ENCODE peak calls at places on chromosomes 5 and 9, in five cellular contexts. V is GM12878, J is A549, L is K562, E is HepG2. R is an unnamed sample.

GRCh38 chr9:113026200-113026599 is 14.2 kb upstream of the ZNF883 start:
- DNase-seq in V (no peak), J (no peak), L (no peak), E (no peak), R (peak)

GRCh38 chr9:71001780-71002386 is 119.5 kb downstream of the TRPM3 start:
- DNase-seq in V (no peak), J (peak), L (peak), E (peak), R (peak)

GRCh38 chr9:108272350-108272899 is 583.4 kb downstream of the ACTL7B start:
- DNase-seq in V (no peak), J (peak), L (peak), E (peak), R (peak)

GRCh38 chr5:169029661-169030274 is 271.2 kb downstream of the SLIT3 start:
- DNase-seq in V (no peak), J (no peak), L (no peak), E (no peak), R (no peak)

GRCh38 chr5:23319906-23320305 is 187.5 kb upstream of the PRDM9 start:
- DNase-seq in V (no peak), J (no peak), L (no peak), E (no peak), R (no peak)

GRCh38 chr5:18483386-18483785 is 849.1 kb downstream of the TAF11L14 start:
- DNase-seq in V (no peak), J (no peak), L (no peak), E (no peak), R (no peak)

GRCh38 chr9:85729882-85730281 is 11.9 kb downstream of the AGTPBP1 start:
- DNase-seq in V (no peak), J (no peak), L (no peak), E (no peak), R (no peak)

GRCh38 chr5:95942414-95942813 is 19.2 kb downstream of the ELL2 start:
- DNase-seq in V (no peak), J (no peak), L (no peak), E (no peak), R (no peak)

GRCh38 chr5:150386024-150386855 is 26.5 kb downstream of the CD74 start:
- DNase-seq in V (no peak), J (no peak), L (no peak), E (no peak), R (no peak)

GRCh38 chr5:27240791-27241190 is 202.4 kb upstream of the CDH9 start:
- DNase-seq in V (no peak), J (no peak), L (no peak), E (no peak), R (no peak)

GRCh38 chr5:160009591-160009989 is 651 bp downstream of the TTC1 start:
- DNase-seq in V (no peak), J (no peak), L (no peak), E (no peak), R (no peak)

GRCh38 chr9:19464764-19465570 is 56.2 kb downstream of the ACER2 start:
- DNase-seq in V (no peak), J (peak), L (peak), E (peak), R (peak)

GRCh38 chr9:129343697-129344375 is 165.8 kb upstream of the IER5L start:
- DNase-seq in V (no peak), J (peak), L (no peak), E (peak), R (no peak)

GRCh38 chr9:101527066-101527465 is 6.6 kb upstream of the RNF20 start:
- DNase-seq in V (no peak), J (no peak), L (no peak), E (no peak), R (peak)

GRCh38 chr5:14767942-14768837 is 103.4 kb downstream of the ANKH start:
- DNase-seq in V (no peak), J (peak), L (no peak), E (peak), R (no peak)

GRCh38 chr5:859798-860296 is 9.1 kb upstream of the ZDHHC11 start:
- DNase-seq in V (no peak), J (no peak), L (no peak), E (no peak), R (no peak)

GRCh38 chr5:142396436-142396835 is 71.6 kb upstream of the SPRY4 start:
- DNase-seq in V (no peak), J (no peak), L (no peak), E (no peak), R (no peak)

GRCh38 chr9:107138261-107138992 is 144.7 kb upstream of the RAD23B start:
- DNase-seq in V (no peak), J (no peak), L (no peak), E (no peak), R (no peak)

GRCh38 chr5:56816546-56817081 is 1.3 kb downstream of the MAP3K1 start:
- DNase-seq in V (no peak), J (peak), L (peak), E (peak), R (peak)

GRCh38 chr5:73321757-73322452 is 126.7 kb downstream of the FOXD1 start:
- DNase-seq in V (no peak), J (no peak), L (no peak), E (no peak), R (peak)

GRCh38 chr5:43215073-43215631 is 23.1 kb downstream of the NIM1K start:
- DNase-seq in V (no peak), J (no peak), L (no peak), E (no peak), R (no peak)

GRCh38 chr9:16119261-16119660 is 566.4 kb downstream of the CCDC171 start:
- DNase-seq in V (no peak), J (no peak), L (no peak), E (no peak), R (no peak)

GRCh38 chr9:133674091-133674490 is 37.9 kb downstream of the DBH start:
- DNase-seq in V (no peak), J (no peak), L (no peak), E (no peak), R (no peak)

GRCh38 chr5:136729901-136730355 is 364.6 kb upstream of the TRPC7 start:
- DNase-seq in V (no peak), J (peak), L (no peak), E (no peak), R (peak)

GRCh38 chr5:149915392-149916260 is 29.0 kb downstream of the PDE6A start:
- DNase-seq in V (no peak), J (no peak), L (no peak), E (no peak), R (no peak)

GRCh38 chr5:176364765-176365662 is at the start of gene ARL10:
- DNase-seq in V (no peak), J (no peak), L (no peak), E (no peak), R (peak)

GRCh38 chr5:158464383-158464782 is 605.4 kb upstream of the CLINT1 start:
- DNase-seq in V (no peak), J (no peak), L (no peak), E (no peak), R (no peak)
- TF ChIP-seq SMC3 in V (no peak), J (no peak), L (no peak), E (no peak), R (no peak)

DNA sequence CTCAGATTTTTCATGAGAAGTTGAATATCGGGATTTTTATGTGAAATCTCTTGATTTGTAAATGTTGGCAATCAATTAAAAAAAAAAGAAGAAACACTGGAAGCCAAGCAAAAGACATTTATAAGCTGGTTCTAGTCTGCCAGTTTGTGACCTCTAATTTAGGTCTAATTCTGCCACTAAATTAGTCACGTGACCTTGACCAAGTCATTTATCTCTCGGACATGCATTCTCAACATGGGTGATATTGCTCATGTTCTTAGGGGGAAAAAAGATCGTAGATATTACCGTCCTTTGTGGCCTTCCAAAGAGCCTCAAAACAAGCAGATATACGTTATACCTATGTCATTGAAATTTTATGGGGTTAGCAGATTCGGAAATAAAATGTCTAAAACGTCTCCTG is 52.9 kb upstream of the PTPDC1 start:
- DNase-seq in V (no peak), J (no peak), L (no peak), E (no peak), R (no peak)
- TF ChIP-seq CEBPB in V (no peak), J (no peak), L (no peak), E (no peak), R (no peak)

GRCh38 chr5:115262066-115262404 is 642 bp downstream of the PGGT1B start:
- DNase-seq in V (peak), J (peak), L (peak), E (peak), R (peak)
- TF ChIP-seq SMC3 in V (no peak), J (no peak), L (no peak), E (no peak), R (no peak)

GRCh38 chr5:108481355-108481931 is 99.5 kb upstream of the FBXL17 start:
- DNase-seq in V (peak), J (peak), L (peak), E (peak), R (peak)
- TF ChIP-seq CEBPB in V (no peak), J (no peak), L (no peak), E (no peak), R (no peak)

GRCh38 chr9:87701931-87702421 is 23.9 kb upstream of the CTSL start:
- DNase-seq in V (no peak), J (no peak), L (no peak), E (no peak), R (no peak)
- TF ChIP-seq SMC3 in V (no peak), J (no peak), L (no peak), E (no peak), R (no peak)

GRCh38 chr9:33860200-33860871 is 43.4 kb downstream of the UBE2R2 start:
- DNase-seq in V (no peak), J (no peak), L (no peak), E (no peak), R (no peak)
- TF ChIP-seq CEBPB in V (no peak), J (no peak), L (no peak), E (no peak), R (no peak)

GRCh38 chr5:116037236-116037822 is 5.1 kb downstream of the ARL14EPL start:
- DNase-seq in V (no peak), J (peak), L (no peak), E (no peak), R (no peak)

GRCh38 chr5:116032991-116033390 is 719 bp downstream of the ARL14EPL start:
- DNase-seq in V (no peak), J (no peak), L (no peak), E (no peak), R (no peak)

GRCh38 chr5:116035123-116035522 is 2.9 kb downstream of the ARL14EPL start:
- DNase-seq in V (no peak), J (no peak), L (no peak), E (no peak), R (no peak)

GRCh38 chr5:116032094-116032517 is at the start of gene ARL14EPL:
- DNase-seq in V (no peak), J (peak), L (peak), E (peak), R (peak)
- TF ChIP-seq SMC3 in V (peak), J (peak), L (no peak), E (peak), R (peak)

R was measured in IMR-90.